ENCODE peak calls at places on chromosomes 13 and 19, in five cellular contexts. P is GM23338; L is GM23248; I is CD8-positive, alpha-beta memory T cell; M is testis. K is an unnamed sample.

GRCh38 chr13:31910633-31911032 is 120.9 kb upstream of the FRY start:
- DNase-seq in P (no peak), L (no peak), I (no peak), M (no peak), K (no peak)

GRCh38 chr19:3986260-3987041 is 1.2 kb upstream of the EEF2 start:
- DNase-seq in P (peak; percentile 91), L (peak; percentile 92), I (peak; percentile 45), M (peak; percentile 69), K (peak; percentile 81)

GRCh38 chr19:5338661-5339469 is 1.7 kb downstream of the PTPRS start:
- DNase-seq in P (peak; percentile 85), L (no peak), I (no peak), M (no peak), K (no peak)

GRCh38 chr19:29591670-29592069 is 14.4 kb upstream of the POP4 start:
- DNase-seq in P (no peak), L (no peak), I (no peak), M (no peak), K (no peak)

GRCh38 chr19:8361921-8362793 is 1.8 kb upstream of the ANGPTL4 start:
- DNase-seq in P (no peak), L (peak; percentile 99), I (no peak), M (peak; percentile 86), K (peak; percentile 99)

GRCh38 chr13:34591163-34591562 is 350.9 kb upstream of the NBEA start:
- DNase-seq in P (no peak), L (peak; percentile 4), I (no peak), M (no peak), K (no peak)

GRCh38 chr19:29685326-29685725 is 20.1 kb downstream of the PLEKHF1 start:
- DNase-seq in P (no peak), L (peak; percentile 78), I (no peak), M (no peak), K (no peak)

GRCh38 chr13:25602206-25602605 is 230.4 kb downstream of the ATP8A2 start:
- DNase-seq in P (peak; percentile 43), L (no peak), I (no peak), M (no peak), K (no peak)

GRCh38 chr19:1273263-1274041 is 1.9 kb upstream of the FAM174C start:
- DNase-seq in P (no peak), L (peak; percentile 37), I (no peak), M (no peak), K (no peak)

GRCh38 chr19:1270854-1271527 is 1.9 kb downstream of the CIRBP start:
- DNase-seq in P (no peak), L (no peak), I (no peak), M (no peak), K (no peak)

GRCh38 chr19:1271528-1272422 is 2.6 kb downstream of the CIRBP start:
- DNase-seq in P (no peak), L (no peak), I (no peak), M (no peak), K (no peak)

GRCh38 chr19:1274081-1274851 is 1.1 kb upstream of the FAM174C start:
- DNase-seq in P (no peak), L (peak; percentile 21), I (no peak), M (no peak), K (peak; percentile 46)

DNA sequence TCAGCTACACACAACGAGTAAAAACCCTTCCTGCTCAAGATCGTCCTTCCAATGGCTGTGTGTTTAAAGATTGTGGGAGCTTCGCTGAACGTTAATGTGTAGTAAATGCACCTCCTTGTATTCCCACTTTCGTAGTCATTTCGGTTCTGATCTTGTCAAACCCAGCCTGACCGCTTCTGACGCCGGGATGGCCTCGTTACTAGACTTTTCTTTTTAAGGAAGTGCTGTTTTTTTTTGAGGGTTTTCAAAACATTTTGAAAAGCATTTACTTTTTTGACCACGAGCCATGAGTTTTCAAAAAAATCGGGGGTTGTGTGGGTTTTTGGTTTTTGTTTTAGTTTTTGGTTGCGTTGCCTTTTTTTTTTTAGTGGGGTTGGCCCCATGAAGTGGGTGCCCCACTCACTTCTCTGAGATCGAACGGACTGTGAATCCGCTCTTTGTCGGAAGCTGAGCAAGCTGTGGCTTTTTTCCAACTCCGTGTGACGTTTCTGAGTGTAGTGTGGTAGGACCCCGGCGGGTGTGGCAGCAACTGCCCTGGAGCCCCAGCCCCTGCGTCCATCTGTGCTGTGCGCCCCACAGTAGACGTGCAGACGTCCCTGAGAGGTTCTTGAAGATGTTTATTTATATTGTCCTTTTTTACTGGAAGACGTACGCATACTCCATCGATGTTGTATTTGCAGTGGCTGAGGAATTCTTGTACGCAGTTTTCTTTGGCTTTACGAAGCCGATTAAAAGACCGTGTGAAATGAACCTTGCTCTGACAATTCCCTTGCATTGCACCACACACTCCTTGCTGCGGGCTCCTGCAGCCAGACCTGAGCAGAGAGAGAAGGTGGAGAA is 2.7 kb upstream of the FAM174C start:
- DNase-seq in P (no peak), L (no peak), I (no peak), M (no peak), K (peak; percentile 45)
- H3K4me1 ChIP-seq in P (peaks cover 41% of the 10 kb centered on the region), L (peaks cover 25% of the 10 kb centered on the region), I (peaks cover 80% of the 10 kb centered on the region), M (peaks cover 71% of the 10 kb centered on the region), K (peaks cover 75% of the 10 kb centered on the region)

GRCh38 chr13:59746291-59746962 is 417.3 kb downstream of the DIAPH3 start:
- DNase-seq in P (no peak), L (peak; percentile 87), I (no peak), M (no peak), K (no peak)

GRCh38 chr13:59743195-59743594 is 420.5 kb downstream of the DIAPH3 start:
- DNase-seq in P (peak; percentile 5), L (no peak), I (no peak), M (no peak), K (no peak)

GRCh38 chr13:59744747-59745394 is 418.9 kb downstream of the DIAPH3 start:
- DNase-seq in P (peak; percentile 28), L (peak; percentile 17), I (no peak), M (no peak), K (no peak)

GRCh38 chr13:59747529-59747928 is 416.2 kb downstream of the DIAPH3 start:
- DNase-seq in P (peak; percentile 38), L (no peak), I (no peak), M (no peak), K (no peak)

GRCh38 chr13:59745395-59745788 is 418.3 kb downstream of the DIAPH3 start:
- DNase-seq in P (no peak), L (peak; percentile 55), I (no peak), M (no peak), K (no peak)
- H3K27ac ChIP-seq in P (peak overlapping the region; percentile 24), L (peak overlapping the region; percentile 55), I (no peak overlapping the region), M (no peak overlapping the region), K (no peak overlapping the region)

GRCh38 chr13:51626749-51627148 is 42.5 kb downstream of the WDFY2 start:
- DNase-seq in P (no peak), L (no peak), I (no peak), M (no peak), K (peak; percentile 41)

GRCh38 chr13:51624207-51624606 is 39.9 kb downstream of the WDFY2 start:
- DNase-seq in P (no peak), L (no peak), I (no peak), M (no peak), K (no peak)

GRCh38 chr13:51625555-51626345 is 41.5 kb downstream of the WDFY2 start:
- DNase-seq in P (no peak), L (no peak), I (no peak), M (peak; percentile 61), K (peak; percentile 49)

GRCh38 chr13:51623473-51623872 is 39.2 kb downstream of the WDFY2 start:
- DNase-seq in P (no peak), L (no peak), I (no peak), M (no peak), K (no peak)

GRCh38 chr13:51624695-51625345 is 40.6 kb downstream of the WDFY2 start:
- DNase-seq in P (no peak), L (no peak), I (no peak), M (no peak), K (no peak)
- H3K4me1 ChIP-seq in P (peaks cover 25% of the 10 kb centered on the region), L (peaks cover 52% of the 10 kb centered on the region), I (peaks cover 5% of the 10 kb centered on the region), M (peaks cover 25% of the 10 kb centered on the region), K (peaks cover 57% of the 10 kb centered on the region)

GRCh38 chr19:39531834-39532232 is 819 bp downstream of the EID2B start:
- DNase-seq in P (peak; percentile 10), L (peak; percentile 35), I (no peak), M (no peak), K (no peak)
- H3K27ac ChIP-seq in P (no peak overlapping the region), L (peak overlapping the region; percentile 74), I (peak overlapping the region; percentile 73), M (peak overlapping the region; percentile 92), K (peak overlapping the region; percentile 74)